ENCODE peak calls at places on chromosome 3, in six cellular contexts. V is AG09319, C is OCI-LY7, O is fibroblast of the conjunctiva, Z is GM04503, S is T-helper 2 cell. M is an unnamed sample.

GRCh38 chr3:12120374-12121140 is 38.2 kb downstream of the TIMP4 start:
- DNase-seq in Z (no peak), O (no peak), S (no peak), C (peak; percentile 3), V (no peak), M (no peak)

GRCh38 chr3:45225465-45226205 is 452 bp downstream of the TMEM158 start:
- DNase-seq in C (no peak), O (no peak), V (no peak), S (no peak), Z (no peak), M (peak; percentile 69)

GRCh38 chr3:133124511-133124910 is 86.3 kb downstream of the TMEM108 start:
- DNase-seq in C (no peak), V (no peak), Z (no peak), S (no peak), O (no peak), M (no peak)

GRCh38 chr3:54987719-54988118 is 59.9 kb upstream of the LRTM1 start:
- DNase-seq in S (no peak), V (no peak), C (no peak), Z (no peak), O (no peak), M (no peak)

GRCh38 chr3:88628901-88629300 is 478.5 kb upstream of the EPHA3 start:
- DNase-seq in C (no peak), S (no peak), V (no peak), Z (no peak), O (no peak), M (no peak)

GRCh38 chr3:108907194-108907593 is 46.5 kb downstream of the GUCA1C start:
- DNase-seq in O (no peak), S (no peak), V (no peak), C (no peak), Z (no peak), M (no peak)

GRCh38 chr3:45575491-45575923 is 19.0 kb upstream of the LIMD1 start:
- DNase-seq in C (no peak), V (no peak), Z (no peak), S (no peak), O (no peak), M (no peak)

GRCh38 chr3:118990818-118991560 is 43.7 kb downstream of the IGSF11 start:
- DNase-seq in C (no peak), V (no peak), O (no peak), S (no peak), Z (no peak), M (no peak)

GRCh38 chr3:175764722-175765121 is 905.6 kb downstream of the NAALADL2 start:
- DNase-seq in S (no peak), Z (no peak), O (no peak), C (no peak), V (no peak), M (no peak)